ENCODE peak calls at places on chromosomes 16 and 17, in eight cellular contexts. One of them, this sample, is unnamed.
A peak's percentile ranks its signal among the peaks of the same experiment; 100 is the strongest.

GRCh38 chr17:58232707-58233156 is 5.7 kb upstream of the LPO start:
- ATAC-seq in left cardiac atrium: peak; percentile 78
- ATAC-seq in Panc1: no peak
- ATAC-seq in activated CD8-positive, alpha-beta T cell treated with anti-CD3 and anti-CD28 coated beads for 36 hours: peak; percentile 89
- ATAC-seq in K562: peak; percentile 91
- ATAC-seq in right cardiac atrium: peak; percentile 20
- ATAC-seq in activated CD4-positive, alpha-beta T cell treated with anti-CD3 and anti-CD28 coated beads for 36 hours: peak; percentile 96
- ATAC-seq in activated naive CD8-positive, alpha-beta T cell treated with anti-CD3 and anti-CD28 coated beads, Interleukin-2, amount 50 U/mL, for 24 hours: peak; percentile 87
- ATAC-seq in this sample: no peak

GRCh38 chr17:45006927-45007461 is 38.9 kb upstream of the C1QL1 start:
- ATAC-seq in right cardiac atrium: no peak
- ATAC-seq in K562: no peak
- ATAC-seq in activated CD8-positive, alpha-beta T cell treated with anti-CD3 and anti-CD28 coated beads for 36 hours: no peak
- ATAC-seq in left cardiac atrium: peak; percentile 35
- ATAC-seq in activated CD4-positive, alpha-beta T cell treated with anti-CD3 and anti-CD28 coated beads for 36 hours: no peak
- ATAC-seq in Panc1: no peak
- ATAC-seq in activated naive CD8-positive, alpha-beta T cell treated with anti-CD3 and anti-CD28 coated beads, Interleukin-2, amount 50 U/mL, for 24 hours: no peak
- ATAC-seq in this sample: no peak

GRCh38 chr16:49754495-49755290 is 101.2 kb downstream of the ZNF423 start:
- ATAC-seq in activated CD4-positive, alpha-beta T cell treated with anti-CD3 and anti-CD28 coated beads for 36 hours: peak; percentile 30
- ATAC-seq in K562: peak; percentile 51
- ATAC-seq in activated CD8-positive, alpha-beta T cell treated with anti-CD3 and anti-CD28 coated beads for 36 hours: no peak
- ATAC-seq in activated naive CD8-positive, alpha-beta T cell treated with anti-CD3 and anti-CD28 coated beads, Interleukin-2, amount 50 U/mL, for 24 hours: no peak
- ATAC-seq in Panc1: no peak
- ATAC-seq in left cardiac atrium: peak; percentile 77
- ATAC-seq in right cardiac atrium: peak; percentile 90
- ATAC-seq in this sample: peak; percentile 61

GRCh38 chr16:22078656-22079055 is 13.7 kb upstream of the VWA3A start:
- ATAC-seq in right cardiac atrium: no peak
- ATAC-seq in K562: no peak
- ATAC-seq in left cardiac atrium: no peak
- ATAC-seq in activated CD8-positive, alpha-beta T cell treated with anti-CD3 and anti-CD28 coated beads for 36 hours: no peak
- ATAC-seq in Panc1: no peak
- ATAC-seq in activated CD4-positive, alpha-beta T cell treated with anti-CD3 and anti-CD28 coated beads for 36 hours: no peak
- ATAC-seq in activated naive CD8-positive, alpha-beta T cell treated with anti-CD3 and anti-CD28 coated beads, Interleukin-2, amount 50 U/mL, for 24 hours: no peak
- ATAC-seq in this sample: no peak

GRCh38 chr17:64092952-64093451 is 36.9 kb downstream of the ERN1 start:
- ATAC-seq in activated naive CD8-positive, alpha-beta T cell treated with anti-CD3 and anti-CD28 coated beads, Interleukin-2, amount 50 U/mL, for 24 hours: no peak
- ATAC-seq in right cardiac atrium: no peak
- ATAC-seq in Panc1: no peak
- ATAC-seq in K562: no peak
- ATAC-seq in left cardiac atrium: no peak
- ATAC-seq in activated CD4-positive, alpha-beta T cell treated with anti-CD3 and anti-CD28 coated beads for 36 hours: no peak
- ATAC-seq in activated CD8-positive, alpha-beta T cell treated with anti-CD3 and anti-CD28 coated beads for 36 hours: no peak
- ATAC-seq in this sample: no peak

GRCh38 chr16:87384162-87384999 is 805 bp upstream of the FBXO31 start:
- ATAC-seq in left cardiac atrium: peak; percentile 49
- ATAC-seq in activated naive CD8-positive, alpha-beta T cell treated with anti-CD3 and anti-CD28 coated beads, Interleukin-2, amount 50 U/mL, for 24 hours: peak; percentile 3
- ATAC-seq in activated CD4-positive, alpha-beta T cell treated with anti-CD3 and anti-CD28 coated beads for 36 hours: peak; percentile 1
- ATAC-seq in right cardiac atrium: peak; percentile 58
- ATAC-seq in Panc1: peak; percentile 57
- ATAC-seq in K562: peak; percentile 9
- ATAC-seq in activated CD8-positive, alpha-beta T cell treated with anti-CD3 and anti-CD28 coated beads for 36 hours: peak; percentile 1
- ATAC-seq in this sample: peak; percentile 4

GRCh38 chr16:52070341-52071057 is 476.4 kb downstream of the TOX3 start:
- ATAC-seq in activated CD8-positive, alpha-beta T cell treated with anti-CD3 and anti-CD28 coated beads for 36 hours: no peak
- ATAC-seq in activated naive CD8-positive, alpha-beta T cell treated with anti-CD3 and anti-CD28 coated beads, Interleukin-2, amount 50 U/mL, for 24 hours: no peak
- ATAC-seq in right cardiac atrium: no peak
- ATAC-seq in Panc1: no peak
- ATAC-seq in K562: no peak
- ATAC-seq in activated CD4-positive, alpha-beta T cell treated with anti-CD3 and anti-CD28 coated beads for 36 hours: no peak
- ATAC-seq in left cardiac atrium: no peak
- ATAC-seq in this sample: no peak

GRCh38 chr17:81052199-81052997 is 17.4 kb downstream of the BAIAP2 start:
- ATAC-seq in activated CD8-positive, alpha-beta T cell treated with anti-CD3 and anti-CD28 coated beads for 36 hours: no peak
- ATAC-seq in right cardiac atrium: peak; percentile 62
- ATAC-seq in activated naive CD8-positive, alpha-beta T cell treated with anti-CD3 and anti-CD28 coated beads, Interleukin-2, amount 50 U/mL, for 24 hours: no peak
- ATAC-seq in left cardiac atrium: peak; percentile 3
- ATAC-seq in Panc1: no peak
- ATAC-seq in K562: no peak
- ATAC-seq in activated CD4-positive, alpha-beta T cell treated with anti-CD3 and anti-CD28 coated beads for 36 hours: no peak
- ATAC-seq in this sample: peak; percentile 11

GRCh38 chr17:79729761-79730160 is 982 bp upstream of the ENPP7 start:
- ATAC-seq in activated CD4-positive, alpha-beta T cell treated with anti-CD3 and anti-CD28 coated beads for 36 hours: no peak
- ATAC-seq in activated CD8-positive, alpha-beta T cell treated with anti-CD3 and anti-CD28 coated beads for 36 hours: no peak
- ATAC-seq in Panc1: no peak
- ATAC-seq in K562: no peak
- ATAC-seq in right cardiac atrium: no peak
- ATAC-seq in activated naive CD8-positive, alpha-beta T cell treated with anti-CD3 and anti-CD28 coated beads, Interleukin-2, amount 50 U/mL, for 24 hours: no peak
- ATAC-seq in left cardiac atrium: no peak
- ATAC-seq in this sample: no peak

GRCh38 chr17:2484876-2485275 is 26.8 kb downstream of the METTL16 start:
- ATAC-seq in activated naive CD8-positive, alpha-beta T cell treated with anti-CD3 and anti-CD28 coated beads, Interleukin-2, amount 50 U/mL, for 24 hours: no peak
- ATAC-seq in left cardiac atrium: no peak
- ATAC-seq in right cardiac atrium: peak; percentile 34
- ATAC-seq in K562: peak; percentile 48
- ATAC-seq in Panc1: no peak
- ATAC-seq in activated CD8-positive, alpha-beta T cell treated with anti-CD3 and anti-CD28 coated beads for 36 hours: no peak
- ATAC-seq in activated CD4-positive, alpha-beta T cell treated with anti-CD3 and anti-CD28 coated beads for 36 hours: no peak
- ATAC-seq in this sample: no peak

GRCh38 chr17:7403043-7403901 is 625 bp downstream of the TMEM256 start:
- ATAC-seq in activated CD4-positive, alpha-beta T cell treated with anti-CD3 and anti-CD28 coated beads for 36 hours: no peak
- ATAC-seq in right cardiac atrium: peak; percentile 70
- ATAC-seq in activated naive CD8-positive, alpha-beta T cell treated with anti-CD3 and anti-CD28 coated beads, Interleukin-2, amount 50 U/mL, for 24 hours: no peak
- ATAC-seq in activated CD8-positive, alpha-beta T cell treated with anti-CD3 and anti-CD28 coated beads for 36 hours: no peak
- ATAC-seq in Panc1: peak; percentile 70
- ATAC-seq in K562: peak; percentile 68
- ATAC-seq in left cardiac atrium: peak; percentile 54
- ATAC-seq in this sample: peak; percentile 65